ENCODE peak calls at places on chromosomes 11 and 22, in seven cellular contexts. E is upper lobe of right lung; Z is left cardiac atrium; U is PC-3; W is RCC 7860; T is activated T-cell treated with anti-CD3 and anti-CD28 coated beads for 1 hour; O is stimulated activated CD4-positive, alpha-beta T cell treated with anti-CD3 and anti-CD28 coated beads, Interleukin-2, amount 100 ng/mL, for 48 hours. G is an unnamed sample.

GRCh38 chr22:29945435-29945834 is 62.5 kb downstream of the MTMR3 start:
- DNase-seq in O (no peak), W (no peak), Z (no peak), U (no peak), E (no peak), T (no peak), G (no peak)

GRCh38 chr11:128213461-128213860 is 373.9 kb downstream of the ETS1 start:
- DNase-seq in O (no peak), Z (no peak), U (no peak), W (no peak), E (no peak), T (no peak), G (no peak)

GRCh38 chr11:104570088-104570701 is 328.1 kb downstream of the CASP12 start:
- DNase-seq in E (no peak), U (peak; percentile 84), Z (no peak), O (no peak), W (peak; percentile 78), T (no peak), G (no peak)

GRCh38 chr11:35029979-35030378 is 109.0 kb upstream of the CD44 start:
- DNase-seq in Z (no peak), U (peak; percentile 72), T (no peak), W (peak; percentile 44), O (no peak), E (no peak), G (no peak)

GRCh38 chr11:55920537-55920936 is 6.2 kb upstream of the OR5W2 start:
- DNase-seq in T (no peak), W (no peak), U (no peak), O (no peak), E (peak; percentile 41), Z (no peak), G (no peak)

GRCh38 chr11:2368178-2368850 is 8.8 kb upstream of the CD81 start:
- DNase-seq in W (no peak), O (no peak), U (no peak), E (no peak), Z (peak; percentile 13), T (no peak), G (no peak)

GRCh38 chr11:79363261-79363660 is 77.6 kb downstream of the TENM4 start:
- DNase-seq in T (no peak), O (no peak), Z (no peak), E (no peak), U (no peak), W (peak; percentile 70), G (no peak)

GRCh38 chr11:86811637-86812321 is 11.4 kb downstream of the PRSS23 start:
- DNase-seq in U (peak; percentile 76), T (no peak), W (peak; percentile 77), E (no peak), Z (no peak), O (no peak), G (no peak)

GRCh38 chr11:126113515-126113957 is 50.9 kb upstream of the CDON start:
- DNase-seq in T (no peak), O (no peak), W (peak; percentile 93), E (peak; percentile 90), Z (peak; percentile 93), U (peak; percentile 98), G (no peak)

GRCh38 chr11:61066645-61067044 is 35.6 kb upstream of the CD5 start:
- DNase-seq in Z (no peak), E (no peak), U (no peak), T (no peak), W (no peak), O (no peak), G (no peak)

GRCh38 chr11:41522899-41523672 is 63.6 kb upstream of the LRRC4C start:
- DNase-seq in O (no peak), T (no peak), E (no peak), W (peak; percentile 17), Z (no peak), U (peak; percentile 63), G (no peak)

GRCh38 chr11:68014157-68014965 is 4.2 kb downstream of the ALDH3B1 start:
- DNase-seq in Z (no peak), W (peak; percentile 92), O (no peak), U (peak; percentile 97), T (no peak), E (peak; percentile 92), G (no peak)

GRCh38 chr11:133968300-133968699 is 11.5 kb upstream of the IGSF9B start:
- DNase-seq in U (no peak), E (no peak), O (no peak), W (no peak), Z (no peak), T (no peak), G (no peak)

GRCh38 chr22:37373451-37373850 is 53.8 kb downstream of the ELFN2 start:
- DNase-seq in O (no peak), U (no peak), E (no peak), W (no peak), Z (no peak), T (no peak), G (no peak)

GRCh38 chr11:118998822-118999221 is 884 bp downstream of the CENATAC start:
- DNase-seq in O (no peak), U (peak; percentile 97), T (no peak), W (peak; percentile 75), Z (no peak), E (no peak), G (no peak)

GRCh38 chr11:14611939-14612338 is 31.7 kb upstream of the PDE3B start:
- DNase-seq in T (no peak), U (no peak), Z (no peak), E (no peak), W (no peak), O (no peak), G (no peak)

GRCh38 chr11:131423715-131424114 is 53.3 kb downstream of the NTM start:
- DNase-seq in Z (no peak), E (no peak), W (peak; percentile 51), T (no peak), O (no peak), U (peak; percentile 62), G (no peak)

G was measured in esophagus muscularis mucosa.